ENCODE peak calls at places on chromosomes 6 and 20, in nine cellular contexts. G is mammary epithelial cell; K is WTC11; X is cardiac muscle cell; A is RWPE1; O is colonic mucosa; T is CD8-positive, alpha-beta T cell; E is AG10803; B is foreskin fibroblast. V is an unnamed sample.

GRCh38 chr20:11626551-11626950 is 291.1 kb upstream of the BTBD3 start:
- DNase-seq in G (no peak), K (no peak), X (no peak), A (no peak), O (no peak), T (no peak), E (no peak), B (no peak), V (no peak)

GRCh38 chr20:17568972-17569471 is 853 bp upstream of the DSTN start:
- DNase-seq in G (peak; percentile 96), K (peak; percentile 54), X (peak; percentile 92), A (peak; percentile 94), O (peak; percentile 90), T (no peak), E (peak; percentile 98), B (peak; percentile 98), V (no peak)

GRCh38 chr6:4913705-4914411 is 90.0 kb downstream of the RPP40 start:
- DNase-seq in G (peak; percentile 28), K (no peak), X (no peak), A (peak; percentile 74), O (no peak), T (no peak), E (no peak), B (no peak), V (no peak)

GRCh38 chr6:154751020-154751800 is 18.0 kb downstream of the SCAF8 start:
- DNase-seq in G (no peak), K (no peak), X (no peak), A (no peak), O (no peak), T (no peak), E (no peak), B (no peak), V (no peak)

GRCh38 chr20:59194023-59194935 is 30.7 kb downstream of the ZNF831 start:
- DNase-seq in G (no peak), K (no peak), X (no peak), A (no peak), O (peak; percentile 14), T (no peak), E (no peak), B (no peak), V (no peak)

GRCh38 chr20:36777576-36777975 is 4.0 kb upstream of the DSN1 start:
- DNase-seq in G (no peak), K (no peak), X (no peak), A (no peak), O (no peak), T (no peak), E (no peak), B (no peak), V (no peak)

GRCh38 chr6:68559052-68559451 is 76.0 kb upstream of the ADGRB3 start:
- DNase-seq in G (no peak), K (no peak), X (no peak), A (no peak), O (no peak), T (no peak), E (no peak), B (peak; percentile 10), V (no peak)

GRCh38 chr6:16352258-16352635 is 113.9 kb downstream of the GMPR start:
- DNase-seq in G (no peak), K (no peak), X (no peak), A (no peak), O (no peak), T (no peak), E (peak; percentile 79), B (peak; percentile 68), V (no peak)

GRCh38 chr6:108896111-108896661 is 48.0 kb downstream of the ARMC2 start:
- DNase-seq in G (peak; percentile 77), K (no peak), X (no peak), A (peak; percentile 20), O (no peak), T (no peak), E (peak; percentile 94), B (peak; percentile 73), V (no peak)

GRCh38 chr6:45830441-45831139 is 185.1 kb downstream of the CLIC5 start:
- DNase-seq in G (peak; percentile 24), K (no peak), X (no peak), A (no peak), O (no peak), T (peak; percentile 49), E (no peak), B (no peak), V (peak; percentile 50)

GRCh38 chr6:3819161-3820110 is 29.7 kb upstream of the FAM50B start:
- DNase-seq in G (no peak), K (no peak), X (no peak), A (no peak), O (no peak), T (no peak), E (peak; percentile 50), B (no peak), V (no peak)

GRCh38 chr6:162055365-162055764 is 672.2 kb downstream of the PRKN start:
- DNase-seq in G (no peak), K (no peak), X (no peak), A (no peak), O (no peak), T (no peak), E (no peak), B (no peak), V (no peak)

GRCh38 chr6:138162104-138162946 is 586 bp downstream of the ARFGEF3 start:
- DNase-seq in G (no peak), K (peak; percentile 42), X (peak; percentile 21), A (no peak), O (peak; percentile 38), T (no peak), E (no peak), B (peak; percentile 14), V (no peak)

GRCh38 chr6:144131248-144131709 is 19.0 kb upstream of the STX11 start:
- DNase-seq in G (peak; percentile 80), K (no peak), X (no peak), A (peak; percentile 81), O (no peak), T (no peak), E (peak; percentile 29), B (peak; percentile 83), V (no peak)

GRCh38 chr6:150897400-150897943 is 32.0 kb downstream of the MTHFD1L start:
- DNase-seq in G (no peak), K (no peak), X (no peak), A (no peak), O (no peak), T (no peak), E (no peak), B (no peak), V (no peak)

GRCh38 chr6:150895898-150896632 is 30.6 kb downstream of the MTHFD1L start:
- DNase-seq in G (no peak), K (no peak), X (no peak), A (no peak), O (no peak), T (no peak), E (no peak), B (no peak), V (no peak)

GRCh38 chr6:150891886-150892485 is 26.5 kb downstream of the MTHFD1L start:
- DNase-seq in G (peak; percentile 57), K (peak; percentile 74), X (peak; percentile 77), A (peak; percentile 43), O (peak; percentile 71), T (peak; percentile 72), E (peak; percentile 79), B (peak; percentile 69), V (peak; percentile 21)

GRCh38 chr6:150894191-150894744 is 28.8 kb downstream of the MTHFD1L start:
- DNase-seq in G (no peak), K (no peak), X (no peak), A (no peak), O (no peak), T (no peak), E (no peak), B (no peak), V (no peak)

GRCh38 chr6:150894935-150895686 is 29.6 kb downstream of the MTHFD1L start:
- DNase-seq in G (peak; percentile 50), K (no peak), X (peak; percentile 33), A (peak; percentile 22), O (no peak), T (no peak), E (peak; percentile 45), B (peak; percentile 25), V (no peak)
- TF ChIP-seq CTCF in G (no peak), K (no peak), X (no peak), A (no peak), O (no peak), T (no peak), E (no peak), B (no peak), V (no peak)

GRCh38 chr20:20864346-20865096 is 152.1 kb upstream of the RALGAPA2 start:
- DNase-seq in G (peak; percentile 17), K (no peak), X (peak; percentile 44), A (peak; percentile 43), O (no peak), T (no peak), E (peak; percentile 11), B (no peak), V (no peak)
- TF ChIP-seq CTCF in G (peak; percentile 25), K (no peak), X (no peak), A (peak; percentile 43), O (no peak), T (no peak), E (peak; percentile 33), B (no peak), V (no peak)

DNA sequence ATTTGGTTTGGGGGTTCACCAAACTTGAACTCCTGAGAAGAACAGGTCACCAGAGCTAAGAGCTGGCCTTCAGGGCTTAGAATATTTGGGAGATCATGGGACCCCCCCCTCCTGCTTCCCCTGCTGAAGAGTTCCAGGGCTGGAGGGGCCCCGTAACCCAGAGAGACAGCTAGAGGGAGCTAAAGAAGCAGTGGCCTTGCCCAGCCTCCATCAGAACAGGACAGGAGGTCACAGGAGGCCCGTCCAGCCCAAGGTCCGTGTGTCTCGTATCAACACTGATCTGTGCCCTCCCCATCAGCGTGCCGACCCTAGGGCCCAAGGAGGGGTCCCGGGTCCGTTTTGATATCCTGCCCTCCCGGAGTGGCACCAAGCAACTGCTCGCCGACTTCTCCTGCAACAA is 40.6 kb upstream of the TGM6 start:
- DNase-seq in G (no peak), K (no peak), X (no peak), A (no peak), O (no peak), T (no peak), E (no peak), B (no peak), V (no peak)
- TF ChIP-seq CTCF in G (no peak), K (no peak), X (no peak), A (no peak), O (no peak), T (no peak), E (no peak), B (no peak), V (no peak)

GRCh38 chr20:8635837-8636236 is 433.1 kb upstream of the PLCB4 start:
- DNase-seq in G (no peak), K (no peak), X (no peak), A (no peak), O (no peak), T (no peak), E (no peak), B (no peak), V (no peak)

GRCh38 chr20:8642247-8642646 is 426.6 kb upstream of the PLCB4 start:
- DNase-seq in G (peak; percentile 1), K (no peak), X (no peak), A (peak; percentile 8), O (no peak), T (no peak), E (no peak), B (no peak), V (no peak)

GRCh38 chr20:8639112-8639778 is 429.6 kb upstream of the PLCB4 start:
- DNase-seq in G (no peak), K (no peak), X (no peak), A (no peak), O (no peak), T (no peak), E (no peak), B (no peak), V (no peak)

GRCh38 chr20:8635048-8635572 is 433.8 kb upstream of the PLCB4 start:
- DNase-seq in G (no peak), K (no peak), X (no peak), A (no peak), O (no peak), T (no peak), E (no peak), B (no peak), V (no peak)

GRCh38 chr20:8640461-8640860 is 428.4 kb upstream of the PLCB4 start:
- DNase-seq in G (no peak), K (no peak), X (no peak), A (no peak), O (no peak), T (no peak), E (peak; percentile 36), B (no peak), V (no peak)
- TF ChIP-seq CTCF in G (no peak), K (no peak), X (no peak), A (no peak), O (no peak), T (no peak), E (no peak), B (no peak), V (no peak)

V was measured in activated B cell treated with CpG ODN at 0.5 μM for 24 hours.